ENCODE peak calls at places on chromosomes 5 and 9, in four cellular contexts. S is K562, G is IMR-90, Y is GM12878. R is an unnamed sample.

GRCh38 chr5:44546283-44546682 is 157.1 kb upstream of the FGF10 start:
- DNase-seq in S (no peak), G (peak; percentile 68), Y (no peak), R (no peak)

GRCh38 chr5:99060306-99061261 is 131.8 kb upstream of the CHD1 start:
- DNase-seq in S (peak; percentile 81), G (peak; percentile 65), Y (peak; percentile 34), R (peak; percentile 63)

GRCh38 chr5:133438487-133438886 is 173.9 kb downstream of the FSTL4 start:
- DNase-seq in S (no peak), G (no peak), Y (no peak), R (no peak)

GRCh38 chr5:103894882-103895281 is 332.3 kb upstream of the NUDT12 start:
- DNase-seq in S (no peak), G (no peak), Y (no peak), R (no peak)

GRCh38 chr9:89154651-89155336 is 23.8 kb downstream of the SHC3 start:
- DNase-seq in S (no peak), G (peak; percentile 96), Y (no peak), R (peak; percentile 60)

GRCh38 chr9:127074561-127075548 is 47.6 kb downstream of the ANGPTL2 start:
- DNase-seq in S (no peak), G (no peak), Y (no peak), R (no peak)

GRCh38 chr5:79935992-79936643 is 54.9 kb downstream of the MTX3 start:
- DNase-seq in S (no peak), G (peak; percentile 24), Y (no peak), R (no peak)

GRCh38 chr5:83524991-83525390 is 53.4 kb downstream of the VCAN start:
- DNase-seq in S (no peak), G (no peak), Y (no peak), R (no peak)

GRCh38 chr5:83927140-83927733 is 206.6 kb upstream of the HAPLN1 start:
- DNase-seq in S (peak; percentile 38), G (peak; percentile 64), Y (no peak), R (peak; percentile 53)

GRCh38 chr9:14782652-14783051 is 60.1 kb upstream of the CER1 start:
- DNase-seq in S (no peak), G (no peak), Y (no peak), R (no peak)

GRCh38 chr5:146475190-146475801 is 28.2 kb downstream of the TCERG1 start:
- DNase-seq in S (no peak), G (no peak), Y (no peak), R (no peak)

DNA sequence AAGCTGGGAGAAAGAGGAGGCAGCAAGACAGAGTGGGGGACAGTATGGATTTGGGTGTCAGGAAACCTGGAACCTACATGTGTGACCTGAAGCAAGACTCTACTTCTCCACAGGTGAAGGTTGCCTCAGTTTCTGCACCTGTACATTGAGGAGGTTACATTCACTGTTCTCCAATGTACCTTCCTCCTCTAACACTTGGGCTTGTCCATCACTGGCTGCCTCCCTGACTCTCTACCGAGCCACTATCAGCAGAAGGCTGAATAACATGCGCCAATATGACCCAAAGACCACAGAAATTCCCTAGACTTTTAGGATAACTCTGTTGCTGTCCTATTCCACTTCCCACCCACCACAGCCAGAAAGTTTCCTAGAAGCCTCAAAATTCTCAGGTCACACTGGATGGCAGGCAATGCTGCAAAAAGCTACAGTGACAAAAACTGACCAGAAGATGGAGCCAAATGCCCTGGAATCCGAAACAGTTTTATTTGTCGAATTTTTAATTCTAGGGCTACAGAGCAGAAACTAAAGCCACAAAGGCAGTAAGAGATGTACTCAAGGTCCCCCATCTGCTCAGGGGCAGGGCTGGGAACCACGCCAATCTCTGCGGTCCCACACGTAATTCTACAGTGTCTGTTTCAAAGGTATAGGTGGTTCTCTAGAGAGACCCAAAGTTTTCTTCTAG is 64.4 kb downstream of the FAM114A2 start:
- DNase-seq in S (peak; percentile 60), G (peak; percentile 40), Y (no peak), R (peak; percentile 56)
- TF ChIP-seq ELK1 in S (no peak), G (no peak), Y (no peak), R (no peak)

GRCh38 chr5:151348789-151349188 is 1.4 kb upstream of the SLC36A2 start:
- DNase-seq in S (no peak), G (no peak), Y (no peak), R (no peak)

GRCh38 chr5:151357097-151357496 is 9.7 kb upstream of the SLC36A2 start:
- DNase-seq in S (no peak), G (no peak), Y (no peak), R (no peak)

GRCh38 chr5:151345808-151346478 is 1.4 kb downstream of the SLC36A2 start:
- DNase-seq in S (no peak), G (peak; percentile 28), Y (no peak), R (no peak)

GRCh38 chr5:151347364-151347763 is at the start of gene SLC36A2:
- DNase-seq in S (no peak), G (no peak), Y (no peak), R (no peak)

DNA sequence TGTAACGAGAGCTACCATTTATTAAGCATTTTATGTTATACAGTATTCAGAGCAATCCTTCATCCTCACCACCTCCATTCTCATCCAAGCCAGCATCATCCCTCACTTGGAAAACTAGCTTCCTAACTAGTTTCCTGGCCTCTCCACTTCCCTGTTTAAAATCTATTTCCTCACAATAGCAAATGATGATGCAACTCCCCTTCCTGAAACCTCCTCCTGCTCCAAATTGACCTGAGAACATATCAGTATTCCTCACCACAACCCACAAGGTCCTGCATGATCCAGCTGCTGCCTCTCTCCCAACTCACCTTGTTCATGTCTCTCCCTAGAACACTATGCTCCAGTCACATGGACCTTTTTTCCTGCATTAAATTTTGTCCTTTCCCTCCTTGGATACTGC is 4.3 kb upstream of the SLC36A2 start:
- DNase-seq in S (no peak), G (no peak), Y (no peak), R (no peak)
- TF ChIP-seq ELK1 in S (no peak), G (no peak), Y (no peak), R (no peak)

GRCh38 chr5:127426661-127427060 is 90.8 kb upstream of the PRRC1 start:
- DNase-seq in S (no peak), G (no peak), Y (no peak), R (no peak)

GRCh38 chr5:127419858-127420257 is 97.6 kb upstream of the PRRC1 start:
- DNase-seq in S (no peak), G (no peak), Y (no peak), R (no peak)

GRCh38 chr5:127425037-127425436 is 92.4 kb upstream of the PRRC1 start:
- DNase-seq in S (no peak), G (no peak), Y (no peak), R (no peak)

GRCh38 chr5:127425868-127426267 is 91.6 kb upstream of the PRRC1 start:
- DNase-seq in S (no peak), G (no peak), Y (no peak), R (no peak)

DNA sequence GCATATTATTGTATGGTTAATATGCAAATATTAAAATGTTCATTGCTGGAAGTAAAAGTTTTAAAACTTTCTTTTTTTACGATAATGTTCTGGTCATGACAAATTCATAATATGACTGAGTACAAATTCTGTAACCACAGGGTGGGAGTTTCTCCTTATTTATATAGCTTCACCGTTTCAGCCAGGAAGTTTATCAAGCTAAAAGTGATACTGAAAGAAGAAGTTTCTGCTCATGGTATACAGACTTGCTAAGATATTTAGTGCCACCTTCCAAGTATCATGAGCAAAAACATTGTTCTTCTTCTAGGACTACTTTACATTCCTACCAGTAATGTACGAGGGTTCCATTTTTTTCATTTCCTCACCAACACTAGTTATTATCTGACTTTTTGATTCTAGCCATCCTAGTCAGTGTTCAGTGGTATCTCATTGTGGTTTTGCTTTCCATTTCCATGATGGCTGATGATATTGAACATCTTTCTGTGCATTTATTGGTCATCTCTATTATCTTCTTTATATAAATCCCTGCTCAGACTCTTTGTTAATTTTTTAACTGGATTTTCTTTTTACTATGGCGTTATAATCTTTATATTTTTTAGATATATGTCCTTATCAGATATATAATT is 94.2 kb upstream of the PRRC1 start:
- DNase-seq in S (no peak), G (no peak), Y (peak; percentile 13), R (no peak)
- TF ChIP-seq ELK1 in S (no peak), G (no peak), Y (no peak), R (no peak)

GRCh38 chr5:58466939-58467338 is 7.1 kb upstream of the PLK2 start:
- DNase-seq in S (peak; percentile 9), G (peak; percentile 66), Y (no peak), R (peak; percentile 25)
- TF ChIP-seq ELK1 in S (no peak), G (no peak), Y (no peak), R (no peak)

DNA sequence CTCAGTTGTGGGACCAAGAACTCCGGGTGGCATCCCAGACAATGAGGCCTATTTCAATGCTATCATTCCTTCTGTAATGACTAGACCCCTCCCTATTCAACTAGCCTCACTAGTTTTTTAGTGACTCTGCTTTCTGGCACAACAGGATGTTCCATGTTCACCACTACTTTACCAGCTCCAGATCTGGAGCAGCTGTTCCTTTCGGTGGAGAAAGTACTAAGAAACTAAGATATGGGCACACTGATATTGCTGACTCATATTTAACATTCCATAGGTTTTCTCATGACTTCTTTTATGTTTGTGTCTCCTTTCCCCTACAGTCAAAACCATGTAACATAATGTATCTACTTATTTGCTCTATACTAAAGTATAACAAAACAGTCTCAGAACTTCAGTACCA is 24.1 kb downstream of the IL33 start:
- DNase-seq in S (no peak), G (peak; percentile 5), Y (no peak), R (no peak)
- TF ChIP-seq ELK1 in S (no peak), G (no peak), Y (no peak), R (no peak)

R was measured in A549.